ENCODE peak calls at places on chromosomes 16 and 17, in six cellular contexts. S is GM12878, F is SK-N-SH, W is K562, V is H1, Q is HepG2. M is an unnamed sample.

GRCh38 chr17:36921131-36921851 is 16.0 kb upstream of the LHX1 start:
- DNase-seq in S (no peak), F (no peak), W (no peak), V (no peak), Q (peak; percentile 23), M (peak; percentile 98)

GRCh38 chr17:2092253-2092652 is 37.4 kb downstream of the HIC1 start:
- DNase-seq in S (no peak), F (no peak), W (no peak), V (no peak), Q (no peak), M (no peak)

GRCh38 chr16:9665851-9666271 is 516.4 kb downstream of the GRIN2A start:
- DNase-seq in S (no peak), F (no peak), W (no peak), V (no peak), Q (no peak), M (no peak)

GRCh38 chr17:50023520-50023919 is 28.5 kb upstream of the DLX3 start:
- DNase-seq in S (no peak), F (no peak), W (no peak), V (no peak), Q (no peak), M (no peak)

GRCh38 chr16:29986931-29987330 is 8.5 kb downstream of the HIRIP3 start:
- DNase-seq in S (no peak), F (no peak), W (no peak), V (no peak), Q (no peak), M (no peak)

GRCh38 chr17:67800495-67800928 is 24.8 kb upstream of the BPTF start:
- DNase-seq in S (peak; percentile 59), F (peak; percentile 85), W (peak; percentile 69), V (peak; percentile 59), Q (peak; percentile 83), M (peak; percentile 80)

GRCh38 chr17:27320222-27320560 is 26.3 kb downstream of the WSB1 start:
- DNase-seq in S (no peak), F (no peak), W (no peak), V (no peak), Q (no peak), M (no peak)

GRCh38 chr17:49404371-49404770 is 10.3 kb downstream of the PHB1 start:
- DNase-seq in S (no peak), F (no peak), W (no peak), V (no peak), Q (no peak), M (no peak)

GRCh38 chr17:27756467-27757371 is 43.6 kb downstream of the NOS2 start:
- DNase-seq in S (no peak), F (peak; percentile 53), W (peak; percentile 47), V (no peak), Q (peak; percentile 29), M (peak; percentile 73)

GRCh38 chr16:13307861-13308260 is 406.5 kb downstream of the SHISA9 start:
- DNase-seq in S (no peak), F (no peak), W (no peak), V (no peak), Q (no peak), M (no peak)

GRCh38 chr16:22235839-22236745 is 30.0 kb downstream of the EEF2K start:
- DNase-seq in S (no peak), F (no peak), W (no peak), V (no peak), Q (no peak), M (no peak)

GRCh38 chr16:61274211-61274610 is 762.0 kb downstream of the CDH8 start:
- DNase-seq in S (no peak), F (no peak), W (no peak), V (no peak), Q (no peak), M (no peak)

GRCh38 chr17:8126306-8127066 is 2.6 kb upstream of the HES7 start:
- DNase-seq in S (no peak), F (peak; percentile 84), W (peak; percentile 74), V (no peak), Q (no peak), M (peak; percentile 80)

GRCh38 chr17:66667491-66668030 is 167.4 kb upstream of the CACNG5 start:
- DNase-seq in S (peak; percentile 56), F (no peak), W (no peak), V (no peak), Q (no peak), M (no peak)

GRCh38 chr16:22816475-22816874 is 2.5 kb downstream of the HS3ST2 start:
- DNase-seq in S (no peak), F (no peak), W (no peak), V (no peak), Q (no peak), M (peak; percentile 15)

GRCh38 chr16:75105306-75106061 is 11.1 kb downstream of the LDHD start:
- DNase-seq in S (no peak), F (peak; percentile 84), W (no peak), V (no peak), Q (no peak), M (no peak)

GRCh38 chr16:68994324-68994723 is 111.1 kb upstream of the HAS3 start:
- DNase-seq in S (no peak), F (no peak), W (no peak), V (no peak), Q (peak; percentile 35), M (peak; percentile 59)

GRCh38 chr16:68910051-68910450 is 66.7 kb downstream of the TANGO6 start:
- DNase-seq in S (no peak), F (no peak), W (no peak), V (no peak), Q (no peak), M (no peak)

DNA sequence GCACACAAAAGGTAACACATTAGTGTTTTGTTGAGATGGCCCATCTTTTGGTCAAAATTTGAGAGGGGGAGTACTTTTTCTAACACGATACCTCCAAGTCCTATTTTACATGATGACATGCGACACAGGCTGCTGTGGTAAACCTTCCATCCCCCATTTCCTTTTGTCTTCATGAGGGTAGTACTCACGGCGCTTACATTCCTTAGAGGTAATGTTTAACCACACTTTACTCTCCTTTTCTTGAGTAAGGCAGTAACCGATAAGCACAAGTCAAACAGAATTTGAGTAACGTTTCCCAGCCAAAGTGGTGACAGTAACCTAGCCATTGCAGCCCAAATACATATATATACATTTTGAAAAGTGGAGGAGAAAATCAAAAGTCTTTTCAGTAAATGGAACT is 35.8 kb upstream of the PITPNM3 start:
- DNase-seq in S (no peak), F (no peak), W (no peak), V (no peak), Q (peak; percentile 78), M (peak; percentile 89)
- TF ChIP-seq CHD2 in S (no peak), F (no peak), W (no peak), V (no peak), Q (no peak), M (no peak)

GRCh38 chr17:73757324-73757942 is 113.2 kb upstream of the SDK2 start:
- DNase-seq in S (no peak), F (no peak), W (no peak), V (no peak), Q (no peak), M (no peak)
- TF ChIP-seq MAX in S (no peak), F (no peak), W (no peak), V (no peak), Q (no peak), M (no peak)

DNA sequence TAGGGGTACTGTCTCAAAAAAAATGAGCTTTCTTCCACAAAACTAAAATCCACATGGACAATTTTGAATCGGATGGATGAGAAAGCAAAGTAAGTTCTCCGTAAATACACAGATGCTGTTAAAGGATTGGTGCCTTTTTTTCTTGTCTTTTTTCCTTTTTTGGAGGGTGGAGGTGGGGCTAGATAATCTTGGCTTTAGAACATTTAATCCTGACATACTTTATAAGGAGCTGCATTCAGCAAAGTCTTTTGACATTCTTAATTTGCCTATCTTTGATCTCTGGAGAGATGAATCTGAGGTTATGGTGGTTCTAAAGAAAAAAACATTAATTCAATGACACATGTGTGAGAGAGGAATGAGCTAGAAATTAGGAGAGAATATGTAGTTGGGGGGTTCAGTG is 312.3 kb upstream of the KCNJ16 start:
- DNase-seq in S (no peak), F (no peak), W (no peak), V (no peak), Q (no peak), M (no peak)
- TF ChIP-seq CHD2 in S (no peak), F (no peak), W (no peak), V (no peak), Q (no peak), M (no peak)

GRCh38 chr16:15587152-15587825 is 55.7 kb downstream of the MARF1 start:
- DNase-seq in S (no peak), F (no peak), W (no peak), V (no peak), Q (no peak), M (no peak)
- TF ChIP-seq MAX in S (no peak), F (no peak), W (no peak), V (no peak), Q (no peak), M (no peak)

DNA sequence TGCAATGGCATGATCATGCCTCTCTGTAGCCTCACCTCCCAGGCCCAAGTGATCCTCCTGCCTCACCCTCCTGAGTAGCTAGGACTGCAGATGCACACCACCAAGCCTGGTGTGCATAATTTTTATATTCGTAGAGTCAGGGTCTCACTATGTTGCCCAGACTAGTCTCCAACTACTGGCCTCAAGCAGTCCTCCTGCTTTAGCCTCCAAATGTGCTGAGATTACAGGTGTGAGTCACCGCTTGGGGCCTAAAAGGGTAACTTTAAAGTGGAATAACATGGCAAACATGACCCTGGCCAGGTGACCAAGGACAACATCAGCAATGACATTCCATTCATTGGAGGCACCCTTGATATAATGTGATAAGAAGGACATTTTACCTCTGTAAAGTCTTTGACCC is 26.1 kb downstream of the HSBP1 start:
- DNase-seq in S (no peak), F (no peak), W (no peak), V (no peak), Q (peak; percentile 19), M (no peak)
- TF ChIP-seq CHD2 in S (no peak), F (no peak), W (no peak), V (no peak), Q (no peak), M (no peak)

GRCh38 chr16:67516296-67517177 is 12.1 kb upstream of the RIPOR1 start:
- DNase-seq in S (no peak), F (no peak), W (no peak), V (no peak), Q (no peak), M (peak; percentile 76)

GRCh38 chr16:67517661-67518423 is 10.8 kb upstream of the RIPOR1 start:
- DNase-seq in S (peak; percentile 69), F (no peak), W (no peak), V (no peak), Q (no peak), M (no peak)

GRCh38 chr16:67517178-67517492 is 11.5 kb upstream of the RIPOR1 start:
- DNase-seq in S (no peak), F (no peak), W (no peak), V (no peak), Q (no peak), M (no peak)

GRCh38 chr16:67518676-67519075 is 10.0 kb upstream of the RIPOR1 start:
- DNase-seq in S (no peak), F (no peak), W (no peak), V (no peak), Q (no peak), M (no peak)

DNA sequence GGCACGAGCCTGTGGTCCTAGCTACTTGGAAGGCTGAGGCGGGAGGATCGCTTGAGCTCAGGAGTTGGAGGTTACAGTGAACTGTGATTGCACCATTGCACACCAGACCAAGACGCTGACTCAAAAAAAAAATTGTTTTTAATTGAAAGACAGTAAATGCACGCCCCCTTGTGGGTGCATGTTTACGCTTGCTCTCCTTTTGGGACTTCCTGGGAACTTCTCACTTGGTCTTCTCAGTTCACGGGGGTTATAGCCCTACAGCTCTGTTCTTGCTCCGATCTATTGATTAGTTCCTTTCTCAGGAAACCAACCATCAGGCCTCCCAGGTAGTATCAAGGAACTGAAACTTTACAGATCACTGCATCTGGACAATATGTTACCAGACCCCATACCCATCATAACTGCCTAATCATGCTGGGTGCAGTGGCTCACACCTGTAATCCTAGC is 14.2 kb upstream of the RIPOR1 start:
- DNase-seq in S (peak; percentile 90), F (peak; percentile 61), W (peak; percentile 58), V (no peak), Q (peak; percentile 87), M (peak; percentile 69)
- TF ChIP-seq MAX in S (no peak), F (no peak), W (no peak), V (no peak), Q (no peak), M (no peak)